ENCODE peak calls at places on chromosome 1, in four cellular contexts. Y, X, C and T are unnamed samples.

GRCh38 chr1:119966020-119966419 is 69.7 kb upstream of the ADAM30 start:
- DNase-seq in Y (no peak), X (no peak), C (no peak), T (no peak)

GRCh38 chr1:115564201-115564600 is 77.6 kb upstream of the VANGL1 start:
- DNase-seq in Y (no peak), X (no peak), C (no peak), T (no peak)

GRCh38 chr1:224700915-224701531 is 84.9 kb downstream of the CNIH3 start:
- DNase-seq in Y (peak), X (peak), C (peak), T (peak)

GRCh38 chr1:209542585-209542984 is 40.9 kb upstream of the CAMK1G start:
- DNase-seq in Y (no peak), X (no peak), C (no peak), T (no peak)

GRCh38 chr1:51241119-51241518 is 5.0 kb downstream of the RNF11 start:
- DNase-seq in Y (no peak), X (no peak), C (no peak), T (no peak)

GRCh38 chr1:198830397-198830796 is 191.6 kb downstream of the PTPRC start:
- DNase-seq in Y (no peak), X (no peak), C (no peak), T (no peak)

GRCh38 chr1:85596531-85596930 is 16.0 kb downstream of the CCN1 start:
- DNase-seq in Y (no peak), X (no peak), C (no peak), T (no peak)

GRCh38 chr1:2415801-2416208 is 3.4 kb upstream of the PEX10 start:
- DNase-seq in Y (no peak), X (no peak), C (no peak), T (peak)

GRCh38 chr1:110200666-110201065 is 9.4 kb upstream of the KCNC4 start:
- DNase-seq in Y (no peak), X (no peak), C (no peak), T (no peak)

GRCh38 chr1:153849487-153850185 is 73.1 kb downstream of the GATAD2B start:
- DNase-seq in Y (peak), X (no peak), C (peak), T (no peak)

GRCh38 chr1:162892916-162893714 is 32.1 kb upstream of the CCDC190 start:
- DNase-seq in Y (peak), X (no peak), C (no peak), T (no peak)

GRCh38 chr1:115575661-115576060 is 66.1 kb upstream of the VANGL1 start:
- DNase-seq in Y (no peak), X (no peak), C (no peak), T (no peak)

GRCh38 chr1:48250572-48250971 is 28.1 kb downstream of the SLC5A9 start:
- DNase-seq in Y (no peak), X (no peak), C (no peak), T (no peak)

GRCh38 chr1:15962176-15962575 is 13.7 kb downstream of the ZBTB17 start:
- DNase-seq in Y (no peak), X (no peak), C (no peak), T (no peak)

GRCh38 chr1:15959847-15960446 is 16.0 kb downstream of the ZBTB17 start:
- DNase-seq in Y (no peak), X (no peak), C (no peak), T (no peak)

GRCh38 chr1:15961492-15961891 is 14.4 kb downstream of the ZBTB17 start:
- DNase-seq in Y (no peak), X (no peak), C (no peak), T (no peak)

GRCh38 chr1:15959424-15959823 is 16.5 kb downstream of the ZBTB17 start:
- DNase-seq in Y (no peak), X (no peak), C (no peak), T (no peak)

DNA sequence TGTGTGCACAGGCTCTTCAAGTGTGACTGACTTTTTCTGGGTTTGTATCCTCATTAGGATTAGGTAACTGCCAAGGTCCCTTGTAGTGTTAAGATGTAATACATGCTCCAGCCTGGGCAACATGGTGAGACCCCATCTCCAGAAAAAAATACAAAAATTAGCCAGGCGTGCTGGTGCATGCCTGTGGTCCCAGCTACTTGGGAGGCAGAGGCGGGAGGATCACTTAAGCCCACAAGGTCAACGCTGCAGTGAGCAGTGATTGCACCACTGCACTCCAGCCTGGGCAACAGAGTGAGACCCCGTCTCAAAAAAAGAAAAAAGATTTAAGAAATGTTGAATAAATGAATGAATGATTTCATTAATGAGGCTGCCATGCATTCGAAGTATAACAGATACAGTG is 15.1 kb downstream of the ZBTB17 start:
- DNase-seq in Y (no peak), X (no peak), C (no peak), T (no peak)
- TF ChIP-seq SPI1 in Y (no peak), X (no peak), C (no peak), T (no peak)

DNA sequence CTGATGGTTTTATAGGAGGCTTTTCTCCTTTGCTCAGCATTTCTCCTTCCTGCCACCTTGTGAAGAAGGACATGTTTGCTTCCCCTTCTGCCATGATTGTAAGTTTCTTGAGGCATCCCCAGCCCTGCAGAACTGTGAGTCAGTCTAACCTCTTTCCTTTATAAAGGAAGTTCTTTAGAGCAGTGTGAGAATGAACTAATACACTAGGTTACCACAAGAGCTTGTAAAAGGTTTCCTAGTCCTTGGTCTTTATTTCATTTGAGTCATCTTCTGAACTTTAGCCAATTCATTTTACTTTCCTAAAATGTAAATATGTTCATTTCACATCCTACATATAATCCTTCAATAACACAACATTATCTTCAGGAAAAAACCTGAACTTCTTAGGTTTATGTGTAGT is 365.3 kb downstream of the HHIPL2 start:
- DNase-seq in Y (no peak), X (no peak), C (no peak), T (no peak)
- TF ChIP-seq SPI1 in Y (no peak), X (no peak), C (no peak), T (no peak)

DNA sequence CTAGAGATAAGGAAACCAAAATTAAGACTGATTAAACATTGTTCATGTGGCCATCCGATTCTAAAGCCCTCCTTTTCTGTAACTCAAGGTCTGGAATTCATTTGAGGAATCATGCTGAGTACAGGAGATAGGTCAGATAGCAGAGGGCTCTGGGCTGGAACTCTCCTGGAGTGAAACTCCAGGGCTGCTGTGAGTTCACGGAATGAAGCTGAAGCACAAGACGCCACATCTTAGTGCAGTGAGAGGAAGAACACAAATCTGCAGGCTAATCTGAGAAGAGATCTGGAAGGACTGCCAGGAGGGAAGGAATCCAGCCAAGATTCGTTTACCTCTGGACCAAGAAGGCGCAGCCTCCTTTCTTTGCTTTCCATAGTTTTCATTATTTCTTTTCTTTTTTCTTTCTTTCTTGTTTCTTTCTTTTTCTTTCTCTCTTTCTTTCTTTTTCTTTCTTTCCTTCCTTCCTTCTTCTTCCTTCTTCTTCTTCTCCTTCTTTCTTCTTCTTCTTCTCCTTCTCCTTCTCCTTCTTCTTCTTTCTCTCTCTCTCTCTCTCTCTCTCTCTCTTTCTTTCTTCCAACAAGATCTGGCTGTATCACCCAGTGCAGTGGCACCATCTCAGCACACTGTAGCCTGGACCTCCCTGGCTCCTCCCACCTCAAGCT is 74.8 kb upstream of the ATP1B1 start:
- DNase-seq in Y (no peak), X (no peak), C (no peak), T (no peak)
- TF ChIP-seq SPI1 in Y (no peak), X (no peak), C (no peak), T (no peak)

DNA sequence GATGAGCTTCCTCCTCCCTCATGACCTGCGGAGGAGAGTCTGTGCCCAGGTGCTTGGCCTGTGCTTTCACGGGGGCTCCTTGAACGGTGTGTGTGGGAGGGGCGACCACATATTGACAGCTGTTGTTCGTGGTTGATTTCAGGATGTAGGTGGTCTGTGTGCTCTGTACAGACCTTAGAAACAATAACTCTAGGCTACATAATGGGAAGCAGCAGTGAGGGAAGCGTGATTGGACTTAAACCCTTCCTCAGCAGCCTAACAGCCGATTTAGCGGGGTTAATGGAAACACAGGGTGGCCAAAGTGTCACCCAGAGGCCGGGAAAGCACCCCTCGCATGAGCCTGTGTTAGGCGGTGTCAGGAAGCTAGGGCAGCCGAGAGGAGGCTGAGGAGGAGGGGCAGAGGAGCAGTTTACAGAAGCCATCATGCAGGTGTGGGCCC is 56.0 kb downstream of the TBCE start:
- DNase-seq in Y (no peak), X (no peak), C (peak), T (peak)
- TF ChIP-seq SPI1 in Y (no peak), X (no peak), C (no peak), T (no peak)

DNA sequence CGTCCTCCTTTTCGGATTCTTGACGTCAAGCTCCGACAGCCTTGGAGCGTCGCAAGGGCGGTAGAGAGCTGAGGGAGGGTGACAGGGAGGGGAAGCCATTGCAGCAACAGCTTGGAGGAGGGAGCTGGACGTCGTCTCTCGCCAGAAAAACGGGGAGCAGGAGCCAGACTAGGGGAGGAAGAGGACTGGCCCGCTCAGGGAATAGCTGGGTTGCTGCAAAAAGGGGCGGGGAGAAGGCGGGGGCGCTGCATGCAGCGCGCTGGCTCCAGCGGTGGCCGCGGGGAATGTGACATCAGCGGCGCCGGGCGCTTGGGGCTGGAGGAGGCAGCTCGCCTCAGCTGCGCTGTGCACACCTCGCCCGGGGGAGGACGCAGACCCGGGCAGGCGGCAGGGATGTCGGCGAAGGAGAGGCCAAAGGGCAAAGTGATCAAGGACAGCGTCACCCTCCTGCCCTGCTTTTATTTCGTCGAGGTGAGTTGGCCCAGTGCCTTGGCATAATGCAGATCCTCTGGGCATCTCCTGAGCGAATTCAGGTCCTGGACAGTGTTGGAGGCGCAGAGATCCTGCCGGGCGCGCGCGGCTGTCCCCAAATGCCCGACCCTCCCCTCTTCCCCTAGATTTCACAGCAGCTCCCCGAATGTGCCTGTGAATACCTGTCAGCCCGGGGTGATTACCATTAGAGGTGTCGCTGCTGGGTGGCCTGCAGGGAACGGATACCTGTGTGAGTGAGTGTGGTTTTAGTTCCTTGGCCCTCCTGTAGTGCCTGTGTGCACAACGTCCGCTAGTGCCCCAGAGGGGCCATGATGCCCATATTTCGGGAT is at the start of gene PLPPR4:
- DNase-seq in Y (peak), X (peak), C (no peak), T (peak)
- TF ChIP-seq SPI1 in Y (no peak), X (no peak), C (no peak), T (no peak)

GRCh38 chr1:168368131-168368530 is 87.5 kb downstream of the TBX19 start:
- DNase-seq in Y (no peak), X (no peak), C (no peak), T (no peak)

GRCh38 chr1:168361252-168361651 is 80.6 kb downstream of the TBX19 start:
- DNase-seq in Y (no peak), X (no peak), C (no peak), T (no peak)

GRCh38 chr1:168362991-168363390 is 82.3 kb downstream of the TBX19 start:
- DNase-seq in Y (no peak), X (peak), C (no peak), T (no peak)

GRCh38 chr1:168369655-168370054 is 89.0 kb downstream of the TBX19 start:
- DNase-seq in Y (no peak), X (peak), C (no peak), T (no peak)

DNA sequence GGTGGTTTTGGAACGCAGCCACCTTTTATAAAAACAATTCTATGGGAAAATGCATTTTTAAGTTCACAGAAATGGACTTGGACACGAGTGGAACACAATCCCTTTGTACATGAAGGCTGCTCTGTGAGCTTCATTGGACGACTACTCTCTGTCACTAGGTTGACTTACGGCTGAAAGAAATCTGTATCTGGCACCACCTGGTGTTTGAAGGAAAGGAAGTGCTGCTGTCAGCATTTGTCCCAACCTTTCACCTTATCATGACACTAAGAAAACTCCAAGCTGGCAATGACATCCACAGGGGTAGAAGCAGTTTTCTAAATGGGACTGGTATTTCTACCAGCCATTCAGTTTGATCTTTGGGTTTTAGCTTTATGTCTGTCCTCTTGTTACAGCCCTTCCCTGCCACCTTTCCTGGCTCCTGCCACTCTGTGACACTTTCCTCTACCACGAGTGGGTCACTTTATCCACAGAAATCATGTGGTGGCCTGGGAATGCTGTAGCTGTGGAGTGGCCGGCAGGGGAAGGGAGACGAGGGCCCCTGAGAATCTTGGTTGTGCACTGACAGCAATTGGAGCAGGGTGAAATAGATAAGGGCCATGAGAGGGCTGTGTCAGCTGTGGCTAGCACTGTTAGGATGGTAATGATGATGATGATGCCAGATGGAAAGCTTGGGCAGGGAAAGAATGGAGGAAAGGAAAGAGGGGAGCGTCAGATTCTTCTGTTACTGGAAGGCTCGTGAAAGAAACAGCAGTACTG is 85.2 kb downstream of the TBX19 start:
- DNase-seq in Y (no peak), X (peak), C (no peak), T (no peak)
- TF ChIP-seq SPI1 in Y (no peak), X (peak), C (no peak), T (no peak)

GRCh38 chr1:237556911-237557310 is 333.8 kb downstream of the ZP4 start:
- DNase-seq in Y (no peak), X (no peak), C (no peak), T (no peak)

GRCh38 chr1:237565236-237565635 is 325.5 kb downstream of the ZP4 start:
- DNase-seq in Y (no peak), X (no peak), C (no peak), T (no peak)

GRCh38 chr1:237566581-237566980 is 324.1 kb downstream of the ZP4 start:
- DNase-seq in Y (no peak), X (no peak), C (no peak), T (no peak)

GRCh38 chr1:237562247-237562823 is 328.4 kb downstream of the ZP4 start:
- DNase-seq in Y (peak), X (peak), C (peak), T (peak)
- TF ChIP-seq SPI1 in Y (no peak), X (no peak), C (no peak), T (no peak)